ENCODE peak calls at places on chromosomes 1 and 21, in five cellular contexts. T is AG04449, P is stomach, F is sigmoid colon, E is suprapubic skin. Y is an unnamed sample.
A peak's percentile ranks its signal among the peaks of the same experiment; 100 is the strongest.

GRCh38 chr1:17655169-17655568 is 100.0 kb upstream of the ACTL8 start:
- DNase-seq in F (no peak), T (no peak), E (no peak), P (no peak), Y (no peak)

GRCh38 chr1:24641646-24642151 is 1.4 kb upstream of the SRRM1 start:
- DNase-seq in F (peak; percentile 79), E (peak; percentile 76), T (no peak), P (no peak), Y (no peak)

GRCh38 chr1:223531742-223532341 is 133.7 kb downstream of the CAPN8 start:
- DNase-seq in E (no peak), P (peak; percentile 75), T (no peak), F (no peak), Y (no peak)

GRCh38 chr1:81702903-81703302 is 97.8 kb upstream of the ADGRL2 start:
- DNase-seq in P (no peak), T (peak; percentile 78), F (no peak), E (no peak), Y (peak; percentile 91)

GRCh38 chr1:7389201-7389785 is 381.8 kb upstream of the VAMP3 start:
- DNase-seq in F (peak; percentile 58), T (no peak), E (no peak), P (peak; percentile 17), Y (peak; percentile 36)

GRCh38 chr1:47507921-47508894 is 70.4 kb downstream of the FOXD2 start:
- DNase-seq in T (no peak), P (peak; percentile 67), E (no peak), F (no peak), Y (no peak)

GRCh38 chr1:108663074-108663473 is 2.2 kb upstream of the HENMT1 start:
- DNase-seq in E (no peak), T (no peak), F (no peak), P (no peak), Y (no peak)

GRCh38 chr1:212070720-212071302 is 35.3 kb downstream of the DTL start:
- DNase-seq in T (no peak), P (no peak), E (no peak), F (no peak), Y (no peak)

GRCh38 chr1:53371121-53371666 is 43.3 kb upstream of the LRP8 start:
- DNase-seq in F (no peak), T (no peak), P (peak; percentile 20), E (peak; percentile 32), Y (no peak)

GRCh38 chr1:17984510-17985085 is 123.0 kb upstream of the IGSF21 start:
- DNase-seq in P (peak; percentile 31), F (no peak), T (no peak), E (no peak), Y (no peak)

GRCh38 chr1:29945426-29945825 is 709.1 kb downstream of the PTPRU start:
- DNase-seq in P (no peak), F (no peak), T (no peak), E (no peak), Y (no peak)

GRCh38 chr1:63429281-63429680 is 61.9 kb downstream of the ALG6 start:
- DNase-seq in P (no peak), E (no peak), F (no peak), T (no peak), Y (no peak)

GRCh38 chr21:17101696-17102095 is 411.1 kb upstream of the CXADR start:
- DNase-seq in E (no peak), P (no peak), T (no peak), F (no peak), Y (no peak)

GRCh38 chr1:43527111-43527878 is 3.4 kb upstream of the PTPRF start:
- DNase-seq in F (no peak), P (no peak), E (no peak), T (no peak), Y (no peak)

GRCh38 chr1:109876617-109877319 is 33.9 kb upstream of the CSF1 start:
- DNase-seq in E (no peak), F (no peak), P (no peak), T (no peak), Y (no peak)

GRCh38 chr1:197800379-197801110 is 25.3 kb upstream of the DENND1B start:
- DNase-seq in F (no peak), P (no peak), T (no peak), E (no peak), Y (no peak)
- H3K4me3 ChIP-seq in F (no peak overlapping the region), P (no peak overlapping the region), T (no peak overlapping the region), E (no peak overlapping the region), Y (no peak overlapping the region)

GRCh38 chr1:113978863-113979702 is at the start of gene OLFML3:
- DNase-seq in F (peak; percentile 96), E (peak; percentile 87), T (peak; percentile 77), P (peak; percentile 86), Y (peak; percentile 92)

GRCh38 chr1:113976609-113977278 is 2.5 kb upstream of the OLFML3 start:
- DNase-seq in E (no peak), F (no peak), T (no peak), P (no peak), Y (peak; percentile 27)

GRCh38 chr1:113982955-113983742 is 3.9 kb downstream of the OLFML3 start:
- DNase-seq in T (no peak), F (no peak), P (no peak), E (no peak), Y (no peak)

GRCh38 chr1:113981962-113982931 is 3.0 kb downstream of the OLFML3 start:
- DNase-seq in E (peak; percentile 80), T (peak; percentile 28), P (peak; percentile 50), F (peak; percentile 93), Y (peak; percentile 83)

GRCh38 chr1:113980120-113980519 is 846 bp downstream of the OLFML3 start:
- DNase-seq in E (no peak), T (no peak), P (peak; percentile 39), F (peak; percentile 91), Y (no peak)
- H3K4me3 ChIP-seq in E (peak overlapping the region; percentile 42), T (peak overlapping the region; percentile 66), P (peak overlapping the region; percentile 38), F (peak overlapping the region; percentile 49), Y (peak overlapping the region; percentile 54)

GRCh38 chr1:178660484-178660883 is 64.6 kb upstream of the RALGPS2 start:
- DNase-seq in P (no peak), E (no peak), T (no peak), F (no peak), Y (no peak)
- H3K4me3 ChIP-seq in P (no peak overlapping the region), E (no peak overlapping the region), T (no peak overlapping the region), F (no peak overlapping the region), Y (no peak overlapping the region)

DNA sequence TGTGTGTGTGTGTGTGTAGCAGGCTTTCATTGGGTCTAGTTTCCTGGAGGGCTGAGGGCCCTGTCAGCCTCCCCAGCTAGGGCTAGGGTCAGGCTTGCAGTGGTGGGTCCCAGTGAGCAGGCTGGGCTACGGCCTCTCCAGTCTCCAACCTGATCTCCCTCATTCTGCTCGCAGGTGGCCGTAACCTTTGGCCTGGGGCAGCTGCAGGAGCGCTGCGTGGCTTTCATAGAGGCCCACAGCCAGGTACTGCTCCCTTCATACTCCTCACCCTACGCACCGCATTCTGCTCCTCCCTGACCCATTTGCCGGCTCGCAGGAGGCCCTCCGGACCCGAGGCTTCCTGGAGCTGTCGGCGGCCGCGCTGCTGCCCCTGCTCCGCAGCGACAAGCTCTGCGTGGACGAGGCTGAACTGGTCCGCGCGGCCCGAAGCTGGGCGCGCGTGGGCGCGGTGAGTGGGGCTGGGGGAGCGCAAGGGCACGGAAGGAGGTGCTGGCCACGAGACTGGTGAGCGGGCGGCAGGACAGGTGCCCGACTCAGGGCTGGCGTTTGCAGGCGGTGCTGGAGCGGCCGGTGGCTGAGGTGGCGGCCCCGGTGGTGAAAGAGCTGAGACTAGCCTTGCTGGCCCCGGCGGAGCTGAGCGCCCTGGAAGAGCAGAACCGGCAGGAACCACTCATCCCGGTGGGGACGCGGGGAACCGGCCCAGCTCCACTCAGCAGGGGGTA is 4.7 kb downstream of the BTBD19 start:
- DNase-seq in T (no peak), F (peak; percentile 71), P (no peak), E (no peak), Y (no peak)
- H3K4me3 ChIP-seq in T (peak overlapping the region; percentile 35), F (peak overlapping the region; percentile 52), P (peak overlapping the region; percentile 60), E (peak overlapping the region; percentile 53), Y (peak overlapping the region; percentile 30)

GRCh38 chr1:167791281-167792209 is 69.8 kb downstream of the MPZL1 start:
- DNase-seq in P (peak; percentile 29), E (peak; percentile 78), F (peak; percentile 92), T (peak; percentile 99), Y (peak; percentile 99)
- H3K4me3 ChIP-seq in P (no peak overlapping the region), E (no peak overlapping the region), F (no peak overlapping the region), T (no peak overlapping the region), Y (no peak overlapping the region)

DNA sequence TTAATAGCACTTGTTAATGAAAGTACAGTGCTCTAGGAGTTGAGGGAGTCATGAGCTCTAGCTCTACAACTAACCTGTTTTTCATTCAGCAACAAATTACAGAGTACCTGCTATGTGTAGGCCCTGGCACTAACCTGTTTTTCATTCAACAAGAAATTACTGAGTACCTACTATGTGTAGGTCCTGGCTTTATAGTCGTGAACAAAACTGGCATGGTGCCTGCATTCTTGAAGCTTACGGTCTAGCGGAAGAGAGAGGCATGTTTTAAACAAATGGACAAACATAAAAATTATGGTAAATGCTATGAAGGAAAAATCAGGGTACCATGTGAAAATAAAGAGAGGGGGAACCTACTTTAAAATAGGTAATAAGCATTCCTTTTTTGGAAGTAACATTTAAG is 2.2 kb upstream of the UBAP2L start:
- DNase-seq in T (no peak), E (no peak), F (no peak), P (no peak), Y (no peak)
- H3K4me3 ChIP-seq in T (no peak overlapping the region), E (peak overlapping the region; percentile 68), F (no peak overlapping the region), P (peak overlapping the region; percentile 82), Y (no peak overlapping the region)

GRCh38 chr1:26077524-26077923 is 10.1 kb upstream of the TRIM63 start:
- DNase-seq in P (no peak), T (no peak), E (no peak), F (no peak), Y (no peak)

GRCh38 chr1:26081267-26082019 is 14.0 kb upstream of the TRIM63 start:
- DNase-seq in F (no peak), E (no peak), P (no peak), T (no peak), Y (no peak)

GRCh38 chr1:26079178-26079563 is 11.7 kb upstream of the TRIM63 start:
- DNase-seq in T (no peak), E (no peak), P (no peak), F (no peak), Y (no peak)

GRCh38 chr1:26079960-26080814 is 12.8 kb upstream of the TRIM63 start:
- DNase-seq in T (no peak), F (no peak), E (no peak), P (no peak), Y (no peak)

DNA sequence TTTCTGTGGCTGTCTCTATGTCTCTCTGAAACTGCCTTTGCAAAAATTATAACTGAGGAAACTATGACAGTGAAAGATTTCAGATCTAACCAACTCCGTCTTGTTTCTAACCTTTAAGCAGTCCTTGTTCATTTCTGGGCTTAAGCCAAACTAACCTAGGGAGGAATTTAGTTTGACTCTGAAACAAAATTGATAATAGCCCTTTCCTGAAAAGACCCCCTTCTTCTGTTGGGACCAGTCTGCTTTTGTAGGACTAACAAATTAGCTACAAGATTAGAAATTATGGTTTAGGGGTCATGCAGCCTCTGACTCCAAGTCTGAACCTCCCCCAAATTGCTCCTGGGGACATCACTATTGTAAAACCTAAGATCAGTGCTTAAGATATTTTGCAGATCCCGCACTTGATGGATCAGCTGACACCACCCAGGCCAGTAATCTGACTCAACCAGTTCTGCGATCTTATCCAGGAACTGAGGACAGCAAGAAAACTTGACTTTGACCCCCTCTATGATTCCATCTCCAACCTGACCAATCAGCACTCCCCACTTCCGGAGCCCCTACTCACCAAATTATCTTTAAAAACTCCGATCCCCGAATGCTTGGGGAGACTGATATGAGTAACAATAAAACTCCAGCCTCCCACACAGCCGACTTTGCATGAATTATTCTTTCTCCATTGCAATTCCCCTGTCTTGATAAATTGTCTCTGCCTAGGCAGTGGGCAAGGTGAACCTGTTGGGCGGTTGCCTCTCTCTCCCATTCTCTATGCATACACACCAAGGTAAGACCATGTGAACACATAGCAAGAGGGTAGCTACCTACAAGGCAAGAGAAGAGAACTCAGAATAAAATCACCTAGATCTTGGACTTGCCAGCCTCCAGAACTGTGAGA is 11.1 kb upstream of the TRIM63 start:
- DNase-seq in T (no peak), E (no peak), P (no peak), F (no peak), Y (no peak)
- H3K4me3 ChIP-seq in T (no peak overlapping the region), E (no peak overlapping the region), P (no peak overlapping the region), F (no peak overlapping the region), Y (no peak overlapping the region)